ENCODE peak calls at places on chromosomes 11 and 22, in five cellular contexts. L is CD8-positive, alpha-beta T cell; B is heart left ventricle; R is BJ; V is thoracic aorta. X is an unnamed sample.

GRCh38 chr11:43788394-43788793 is 92.2 kb upstream of the ALKBH3 start:
- DNase-seq in V (no peak), B (no peak), R (no peak), L (no peak), X (no peak)

GRCh38 chr11:75100314-75100713 is 3.6 kb upstream of the OR2AT4 start:
- DNase-seq in V (no peak), R (no peak), B (no peak), L (no peak), X (no peak)

GRCh38 chr22:43399338-43399979 is 12.4 kb upstream of the MPPED1 start:
- DNase-seq in V (no peak), B (no peak), R (no peak), L (no peak), X (no peak)

GRCh38 chr11:61693897-61694840 is 14.0 kb downstream of the DAGLA start:
- DNase-seq in L (no peak), R (no peak), B (peak), V (no peak), X (no peak)

GRCh38 chr11:12213920-12214319 is 103.5 kb downstream of the MICAL2 start:
- DNase-seq in L (no peak), V (no peak), R (peak), B (no peak), X (no peak)

GRCh38 chr11:104275992-104276391 is 112.0 kb upstream of the PDGFD start:
- DNase-seq in B (no peak), V (no peak), L (no peak), R (no peak), X (no peak)

GRCh38 chr11:35464308-35464707 is 45.0 kb upstream of the SLC1A2 start:
- DNase-seq in L (no peak), V (no peak), R (no peak), B (no peak), X (no peak)

GRCh38 chr11:70055444-70055843 is 22.7 kb upstream of the ANO1 start:
- DNase-seq in V (no peak), B (no peak), L (no peak), R (no peak), X (no peak)

GRCh38 chr11:2662024-2662312 is 37.8 kb downstream of the KCNQ1OT1 start:
- DNase-seq in V (no peak), R (no peak), B (no peak), L (no peak), X (no peak)

GRCh38 chr22:48580481-48580970 is 1247.1 kb downstream of the BRD1 start:
- DNase-seq in V (no peak), B (peak), L (no peak), R (no peak), X (no peak)

GRCh38 chr11:27124514-27125264 is 84.1 kb downstream of the BBOX1 start:
- DNase-seq in L (no peak), R (no peak), B (no peak), V (no peak), X (no peak)

GRCh38 chr11:108875134-108875533 is 210.3 kb downstream of the DDX10 start:
- DNase-seq in V (no peak), L (no peak), B (no peak), R (no peak), X (no peak)

GRCh38 chr11:76327756-76328388 is 53.1 kb downstream of the THAP12 start:
- DNase-seq in B (peak), V (no peak), L (no peak), R (no peak), X (no peak)

GRCh38 chr11:27443746-27444465 is 28.7 kb downstream of the LGR4 start:
- DNase-seq in V (no peak), B (no peak), R (no peak), L (no peak), X (no peak)

GRCh38 chr22:25113316-25113721 is 86.3 kb upstream of the CRYBB3 start:
- DNase-seq in B (no peak), L (no peak), V (no peak), R (no peak), X (peak)

GRCh38 chr22:27138471-27138870 is 481.1 kb downstream of the MIAT start:
- DNase-seq in B (no peak), V (no peak), L (no peak), R (no peak), X (no peak)

GRCh38 chr11:112776834-112777793 is 184.1 kb upstream of the NCAM1 start:
- DNase-seq in R (no peak), L (no peak), V (no peak), B (no peak), X (no peak)

GRCh38 chr11:128205796-128206195 is 381.6 kb downstream of the ETS1 start:
- DNase-seq in R (no peak), L (no peak), V (no peak), B (no peak), X (no peak)

GRCh38 chr11:3971756-3972404 is 116.4 kb downstream of the STIM1 start:
- DNase-seq in V (no peak), R (no peak), B (no peak), L (no peak), X (no peak)

GRCh38 chr11:14340721-14341120 is 18.3 kb downstream of the RRAS2 start:
- DNase-seq in L (no peak), V (no peak), B (no peak), R (no peak), X (no peak)

GRCh38 chr11:94635072-94635471 is 67.9 kb downstream of the PIWIL4 start:
- DNase-seq in V (no peak), L (no peak), R (no peak), B (no peak), X (no peak)

GRCh38 chr11:94632356-94632755 is 65.2 kb downstream of the PIWIL4 start:
- DNase-seq in V (no peak), R (no peak), L (no peak), B (no peak), X (no peak)

DNA sequence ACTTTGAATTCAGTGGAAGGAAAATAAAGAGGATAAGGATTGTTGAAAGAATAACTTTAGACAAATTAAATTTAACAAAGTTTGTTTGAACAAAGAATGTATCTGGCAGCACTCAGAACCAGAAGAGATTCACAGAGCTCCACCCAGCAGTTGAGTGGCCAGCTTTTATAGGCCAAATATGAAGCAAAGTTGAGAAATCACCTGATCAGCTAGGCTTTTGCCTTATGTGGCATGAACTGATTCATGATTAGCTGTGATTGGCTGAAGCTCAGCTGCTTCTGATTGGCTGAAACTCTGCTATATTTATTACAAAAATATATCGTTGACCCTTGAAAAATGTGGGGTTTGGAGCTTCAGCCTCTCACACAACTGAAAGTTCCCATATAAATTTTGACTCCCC is 62.6 kb downstream of the PIWIL4 start:
- DNase-seq in B (no peak), V (no peak), R (no peak), L (no peak), X (no peak)
- H3K4me3 ChIP-seq in B (no peak), V (no peak), R (no peak), L (no peak), X (no peak)

DNA sequence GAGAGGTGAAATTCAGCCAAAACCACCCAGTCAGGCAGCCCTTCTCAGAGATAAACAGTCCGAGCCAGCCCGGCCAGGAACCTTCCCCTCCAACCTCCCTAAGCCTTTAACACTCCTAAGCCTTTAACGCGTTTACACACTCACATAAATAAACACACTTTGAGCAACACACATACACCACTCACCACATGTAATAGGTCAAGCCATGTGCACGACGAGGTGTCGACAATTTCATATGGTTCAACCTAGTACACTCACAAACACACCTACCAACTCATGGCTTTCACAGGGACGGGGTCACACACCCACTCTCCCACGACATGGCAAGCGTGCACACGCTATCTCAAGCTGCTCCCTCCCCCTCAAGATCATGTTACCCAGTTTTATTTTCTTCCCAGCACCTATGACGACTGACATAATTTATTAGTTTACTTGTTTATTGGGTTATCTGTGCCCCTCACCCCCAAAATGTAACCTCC is 15.5 kb downstream of the SLC43A1 start:
- DNase-seq in L (no peak), V (no peak), R (no peak), B (no peak), X (no peak)
- H3K4me3 ChIP-seq in L (no peak), V (peak), R (no peak), B (peak), X (no peak)

GRCh38 chr22:46057762-46058420 is 80.9 kb upstream of the WNT7B start:
- DNase-seq in V (no peak), L (no peak), R (no peak), B (peak), X (no peak)

GRCh38 chr22:46058591-46059519 is 81.9 kb upstream of the WNT7B start:
- DNase-seq in B (peak), V (no peak), L (no peak), R (no peak), X (no peak)

GRCh38 chr22:46056169-46057041 is 79.4 kb upstream of the WNT7B start:
- DNase-seq in R (no peak), B (peak), L (no peak), V (no peak), X (peak)

GRCh38 chr22:46055851-46056168 is 78.8 kb upstream of the WNT7B start:
- DNase-seq in V (no peak), L (no peak), R (no peak), B (no peak), X (no peak)

DNA sequence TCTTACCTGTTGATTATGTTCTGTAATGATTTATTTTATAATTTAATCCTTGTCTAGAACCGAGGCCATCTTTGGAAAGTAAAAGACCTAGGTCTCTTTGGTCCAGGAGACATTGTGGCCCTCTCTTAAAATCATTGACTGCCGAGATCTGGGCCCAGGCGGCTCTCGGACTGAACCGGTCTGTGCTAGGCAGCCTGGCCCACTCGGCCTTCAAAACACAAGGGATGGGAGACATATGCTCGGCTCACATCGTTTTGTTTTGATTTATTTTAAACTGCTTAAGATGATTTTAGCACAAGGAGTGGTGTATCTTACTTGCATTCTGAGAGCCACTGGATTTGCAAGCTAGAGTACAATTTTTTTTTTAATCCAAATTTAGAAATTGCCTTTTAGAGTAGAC is 80.2 kb upstream of the WNT7B start:
- DNase-seq in B (peak), V (no peak), L (no peak), R (no peak), X (peak)
- H3K4me3 ChIP-seq in B (peak), V (peak), L (no peak), R (peak), X (peak)

DNA sequence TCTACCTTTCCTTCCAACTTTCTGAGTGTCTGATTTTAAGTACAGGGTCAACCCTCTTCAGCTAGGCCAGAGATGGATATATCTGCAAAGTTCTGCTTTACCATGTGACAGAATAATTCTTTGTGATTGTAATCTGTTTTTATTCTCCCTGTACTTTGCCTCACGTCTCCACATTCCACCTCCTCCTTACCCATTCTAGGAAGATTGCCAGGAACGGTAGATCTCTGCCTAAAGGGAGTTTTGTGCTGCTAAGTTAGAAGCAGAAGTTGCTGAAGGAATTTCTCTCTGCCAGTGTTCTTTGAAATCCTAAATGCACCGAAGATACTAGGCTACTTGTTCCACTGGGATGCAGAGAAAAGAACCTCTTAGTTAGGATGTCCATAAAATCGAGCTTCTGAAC is 20.7 kb upstream of the FAM181B start:
- DNase-seq in L (no peak), B (no peak), V (no peak), R (no peak), X (no peak)
- H3K4me3 ChIP-seq in L (no peak), B (no peak), V (no peak), R (no peak), X (no peak)

GRCh38 chr11:19973136-19973635 is 187.1 kb downstream of the DBX1 start:
- DNase-seq in V (no peak), R (no peak), B (no peak), L (no peak), X (no peak)

GRCh38 chr11:19977941-19978340 is 182.3 kb downstream of the DBX1 start:
- DNase-seq in R (no peak), V (no peak), L (no peak), B (no peak), X (no peak)

GRCh38 chr11:19974886-19975285 is 185.4 kb downstream of the DBX1 start:
- DNase-seq in B (no peak), L (no peak), R (no peak), V (no peak), X (no peak)

GRCh38 chr11:19976281-19976941 is 183.9 kb downstream of the DBX1 start:
- DNase-seq in V (no peak), R (no peak), L (no peak), B (no peak), X (no peak)

GRCh38 chr11:19975414-19975990 is 184.8 kb downstream of the DBX1 start:
- DNase-seq in B (no peak), R (no peak), L (no peak), V (no peak), X (no peak)
- H3K4me3 ChIP-seq in B (no peak), R (no peak), L (no peak), V (no peak), X (no peak)

GRCh38 chr11:58574851-58575250 is 805 bp downstream of the LPXN start:
- DNase-seq in L (no peak), V (no peak), B (no peak), R (peak), X (no peak)
- H3K4me3 ChIP-seq in L (peak), V (peak), B (no peak), R (no peak), X (no peak)

DNA sequence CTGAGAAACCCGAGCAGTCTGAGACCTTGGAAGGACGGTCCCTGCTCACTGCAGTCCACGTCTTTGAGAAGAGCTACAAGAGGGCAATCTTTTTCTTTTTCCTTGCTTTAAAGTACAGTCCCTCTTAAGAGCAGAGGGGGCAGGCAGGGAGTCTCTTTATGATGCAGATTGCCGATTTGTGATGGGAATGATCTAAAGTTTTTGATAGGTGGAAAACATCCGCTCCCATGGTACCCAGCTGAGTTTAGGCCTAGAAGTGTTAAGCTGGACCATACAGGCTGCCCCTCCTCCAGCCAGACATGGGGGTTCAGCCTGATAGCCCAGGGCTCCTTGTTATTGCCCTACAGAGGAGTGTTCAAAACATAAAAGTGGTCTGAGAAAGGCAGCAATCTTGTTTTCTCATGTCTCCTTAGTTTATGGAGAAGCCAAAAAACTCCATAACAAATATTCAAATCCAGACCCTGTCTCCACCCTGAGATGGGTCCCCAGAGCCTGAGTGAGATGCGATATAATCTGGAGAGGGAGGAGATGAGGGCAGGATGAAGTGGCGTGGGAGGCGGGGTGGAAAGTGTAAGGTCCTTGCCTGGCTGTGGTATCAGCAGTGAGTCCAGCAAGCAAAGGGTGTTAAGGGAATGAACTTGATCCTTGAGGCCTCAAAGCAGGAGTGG is 135.1 kb downstream of the FDX1 start:
- DNase-seq in B (no peak), V (no peak), R (no peak), L (no peak), X (no peak)
- H3K4me3 ChIP-seq in B (no peak), V (no peak), R (no peak), L (no peak), X (no peak)

GRCh38 chr22:38180841-38181452 is 683 bp downstream of the PLA2G6 start:
- DNase-seq in R (no peak), L (no peak), B (no peak), V (no peak), X (no peak)
- H3K4me3 ChIP-seq in R (peak), L (peak), B (peak), V (peak), X (peak)

DNA sequence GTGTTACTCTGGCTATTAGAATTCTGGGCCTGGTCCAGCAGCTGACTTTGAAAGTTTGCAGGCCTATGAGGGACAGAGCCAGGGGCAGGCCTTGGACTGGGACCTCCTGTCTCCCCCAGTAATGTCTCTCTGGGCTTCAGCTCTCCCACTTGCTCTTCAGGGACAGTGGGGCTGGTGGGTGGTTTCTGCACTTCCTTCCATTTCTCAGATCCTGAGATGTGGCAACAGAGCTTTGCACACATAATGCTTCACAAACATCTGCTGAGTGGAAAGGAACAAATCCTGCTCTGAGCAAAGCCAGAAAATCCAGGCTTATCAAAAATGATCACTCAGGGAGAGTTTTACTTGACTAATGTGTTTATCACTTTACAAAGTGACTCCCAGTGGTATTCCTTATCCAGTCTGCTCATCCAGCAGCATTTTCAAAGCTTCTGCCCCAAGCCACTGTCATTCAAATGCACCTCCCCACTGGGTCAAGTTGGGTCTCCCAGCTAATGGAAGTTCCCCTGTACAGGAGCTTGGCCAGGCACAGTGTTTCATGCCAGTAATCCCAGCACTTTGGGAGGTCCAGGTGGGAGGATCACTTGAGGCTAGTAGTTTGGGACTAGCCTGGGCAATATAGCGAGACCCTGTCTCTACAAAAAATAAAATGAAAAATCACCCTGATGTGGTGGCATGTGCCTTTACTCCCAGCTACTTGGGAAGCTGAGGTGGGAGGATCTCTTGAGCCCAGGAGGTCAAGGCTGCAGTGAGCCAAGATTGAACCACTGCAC is 13.5 kb upstream of the OSBP2 start:
- DNase-seq in V (no peak), L (no peak), B (peak), R (no peak), X (no peak)
- H3K4me3 ChIP-seq in V (no peak), L (no peak), B (no peak), R (no peak), X (no peak)

X was measured in RWPE2.